ENCODE peak calls at places on chromosomes 13 and 19, in seven cellular contexts. R, A, W, G, U, Y and B are unnamed samples.

GRCh38 chr19:52270266-52270885 is 989 bp downstream of the ZNF766 start:
- DNase-seq in U (peak; percentile 33), A (no peak), R (peak; percentile 53), W (peak; percentile 35), Y (no peak), G (peak; percentile 1), B (no peak)

GRCh38 chr13:21957833-21958232 is 287.0 kb downstream of the FGF9 start:
- DNase-seq in W (no peak), G (no peak), U (no peak), R (no peak), Y (no peak), A (peak; percentile 28), B (no peak)

GRCh38 chr13:97986841-97987240 is 33.4 kb downstream of the IPO5 start:
- DNase-seq in U (no peak), Y (no peak), R (no peak), G (no peak), W (no peak), A (no peak), B (no peak)

GRCh38 chr13:38755792-38756191 is 68.9 kb downstream of the FREM2 start:
- DNase-seq in W (no peak), U (no peak), G (no peak), A (no peak), R (no peak), Y (no peak), B (no peak)

GRCh38 chr13:21872795-21873194 is 201.9 kb downstream of the FGF9 start:
- DNase-seq in A (no peak), R (no peak), Y (no peak), G (no peak), W (no peak), U (no peak), B (no peak)

GRCh38 chr13:49649244-49649962 is 21.1 kb downstream of the ARL11 start:
- DNase-seq in W (peak; percentile 68), Y (peak; percentile 22), A (peak; percentile 71), G (no peak), R (peak; percentile 70), U (peak; percentile 28), B (peak; percentile 27)

GRCh38 chr13:79457948-79458347 is 23.0 kb upstream of the NDFIP2 start:
- DNase-seq in R (no peak), U (no peak), W (no peak), G (peak; percentile 59), A (peak; percentile 77), Y (peak; percentile 93), B (peak; percentile 78)

GRCh38 chr19:593055-593454 is 3.4 kb downstream of the HCN2 start:
- DNase-seq in R (no peak), Y (no peak), A (no peak), G (no peak), W (no peak), U (no peak), B (no peak)

GRCh38 chr19:46080561-46080960 is 39.8 kb upstream of the IGFL4 start:
- DNase-seq in R (no peak), A (peak; percentile 56), G (peak; percentile 37), Y (peak; percentile 98), W (no peak), U (no peak), B (peak; percentile 100)

GRCh38 chr19:17327654-17328516 is 6.8 kb downstream of the ANO8 start:
- DNase-seq in R (peak; percentile 97), G (no peak), U (no peak), A (peak; percentile 48), Y (no peak), W (peak; percentile 98), B (no peak)

GRCh38 chr19:18419195-18419698 is at the start of gene SSBP4:
- DNase-seq in G (no peak), R (peak; percentile 98), W (peak; percentile 88), Y (peak; percentile 53), A (peak; percentile 78), U (peak; percentile 93), B (peak; percentile 44)

GRCh38 chr19:18203408-18203862 is 407 bp downstream of the RAB3A start:
- DNase-seq in U (peak; percentile 54), W (no peak), R (no peak), A (no peak), Y (no peak), G (no peak), B (no peak)

GRCh38 chr13:47184311-47184710 is 287.5 kb upstream of the HTR2A start:
- DNase-seq in W (no peak), R (no peak), A (no peak), U (no peak), G (peak; percentile 16), Y (no peak), B (peak; percentile 27)

DNA sequence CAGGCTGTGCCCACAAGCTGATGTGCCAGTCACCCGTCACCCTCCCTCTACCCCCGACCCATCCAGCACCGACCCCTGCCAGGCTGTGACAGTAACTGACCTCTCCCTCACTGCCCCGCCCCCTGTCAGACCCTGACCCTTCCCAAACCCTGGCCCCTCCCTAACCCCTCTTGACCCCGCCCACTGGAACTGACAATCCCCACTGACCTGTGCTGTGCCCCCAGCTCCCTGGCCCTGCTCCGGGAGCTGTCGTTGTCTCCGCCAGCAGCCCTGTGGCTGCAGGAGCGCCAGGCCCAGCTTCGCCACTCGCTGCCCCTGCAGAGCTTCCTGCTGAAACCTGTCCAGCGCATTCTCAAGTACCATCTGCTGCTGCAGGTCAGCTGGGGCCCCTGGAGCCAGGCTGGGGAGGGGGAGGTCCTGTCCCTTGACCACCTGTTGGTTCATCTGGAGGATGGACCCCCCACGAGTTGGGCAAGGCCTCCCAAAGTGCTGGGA is 4.2 kb downstream of the PLEKHG2 start:
- DNase-seq in A (no peak), Y (no peak), R (peak; percentile 86), W (no peak), U (no peak), G (no peak), B (no peak)
- H3K36me3 ChIP-seq in A (peaks cover 12% of the 10 kb centered on the region), Y (peaks cover 52% of the 10 kb centered on the region), R (peaks cover 24% of the 10 kb centered on the region), W (peaks cover 11% of the 10 kb centered on the region), U (peaks cover 40% of the 10 kb centered on the region), G (peaks cover 23% of the 10 kb centered on the region), B (peaks cover 15% of the 10 kb centered on the region)

GRCh38 chr19:34391813-34392212 is 12.4 kb upstream of the PDCD2L start:
- DNase-seq in A (no peak), G (no peak), W (no peak), U (no peak), Y (no peak), R (peak; percentile 38), B (no peak)
- H3K36me3 ChIP-seq in A (peaks cover 36% of the 10 kb centered on the region), G (peaks cover 55% of the 10 kb centered on the region), W (peaks cover 14% of the 10 kb centered on the region), U (peaks cover 71% of the 10 kb centered on the region), Y (peaks cover 68% of the 10 kb centered on the region), R (peaks cover 39% of the 10 kb centered on the region), B (peaks cover 29% of the 10 kb centered on the region)

DNA sequence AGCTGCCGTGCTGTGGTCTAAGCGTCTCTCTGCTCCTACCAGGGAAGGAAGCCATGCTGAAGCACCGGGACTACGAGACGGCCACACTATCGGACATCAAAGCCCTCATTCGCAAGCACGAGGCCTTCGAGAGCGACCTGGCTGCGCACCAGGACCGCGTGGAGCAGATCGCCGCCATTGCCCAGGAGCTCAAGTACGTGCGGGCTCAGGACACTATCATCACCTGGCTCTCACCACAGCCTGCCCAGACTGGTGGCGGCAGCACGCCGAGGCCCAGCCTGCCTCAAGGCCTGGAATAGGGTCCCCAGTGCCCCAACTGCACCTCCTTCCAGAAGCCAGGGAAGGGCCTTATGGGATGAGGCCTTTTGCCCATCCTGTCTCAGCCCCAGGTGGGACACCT is 22.8 kb downstream of the CAPN12 start:
- DNase-seq in Y (no peak), G (no peak), A (no peak), U (no peak), W (no peak), R (no peak), B (no peak)
- H3K36me3 ChIP-seq in Y (peaks cover 87% of the 10 kb centered on the region), G (peaks cover 80% of the 10 kb centered on the region), A (peaks cover 75% of the 10 kb centered on the region), U (peaks cover 65% of the 10 kb centered on the region), W (peaks cover 40% of the 10 kb centered on the region), R (peaks cover 79% of the 10 kb centered on the region), B (peaks cover 48% of the 10 kb centered on the region)

GRCh38 chr19:10554760-10555612 is 10.8 kb downstream of the KRI1 start:
- DNase-seq in W (no peak), U (no peak), Y (no peak), G (no peak), A (no peak), R (peak; percentile 67), B (no peak)
- H3K36me3 ChIP-seq in W (peaks cover 19% of the 10 kb centered on the region), U (peaks cover 86% of the 10 kb centered on the region), Y (peaks cover 67% of the 10 kb centered on the region), G (peaks cover 44% of the 10 kb centered on the region), A (peaks cover 46% of the 10 kb centered on the region), R (peaks cover 38% of the 10 kb centered on the region), B (peaks cover 15% of the 10 kb centered on the region)

GRCh38 chr19:4365791-4366665 is 22.7 kb downstream of the MPND start:
- DNase-seq in R (no peak), G (no peak), W (no peak), A (no peak), Y (no peak), U (no peak), B (no peak)
- H3K36me3 ChIP-seq in R (peaks cover 5% of the 10 kb centered on the region), G (peaks cover 47% of the 10 kb centered on the region), W (no peaks in the 10 kb centered on the region), A (peaks cover 46% of the 10 kb centered on the region), Y (peaks cover 59% of the 10 kb centered on the region), U (peaks cover 26% of the 10 kb centered on the region), B (peaks cover 6% of the 10 kb centered on the region)

GRCh38 chr13:110894086-110894485 is 20.8 kb downstream of the ANKRD10 start:
- DNase-seq in W (no peak), A (no peak), U (no peak), G (no peak), R (no peak), Y (no peak), B (no peak)

GRCh38 chr13:110897521-110897920 is 17.3 kb downstream of the ANKRD10 start:
- DNase-seq in G (no peak), W (no peak), A (no peak), Y (no peak), U (no peak), R (no peak), B (no peak)

GRCh38 chr13:110902370-110902769 is 12.5 kb downstream of the ANKRD10 start:
- DNase-seq in Y (no peak), W (no peak), G (no peak), A (no peak), R (no peak), U (no peak), B (peak; percentile 29)

GRCh38 chr13:110893571-110893970 is 21.3 kb downstream of the ANKRD10 start:
- DNase-seq in G (no peak), U (no peak), W (no peak), A (no peak), R (no peak), Y (no peak), B (no peak)

DNA sequence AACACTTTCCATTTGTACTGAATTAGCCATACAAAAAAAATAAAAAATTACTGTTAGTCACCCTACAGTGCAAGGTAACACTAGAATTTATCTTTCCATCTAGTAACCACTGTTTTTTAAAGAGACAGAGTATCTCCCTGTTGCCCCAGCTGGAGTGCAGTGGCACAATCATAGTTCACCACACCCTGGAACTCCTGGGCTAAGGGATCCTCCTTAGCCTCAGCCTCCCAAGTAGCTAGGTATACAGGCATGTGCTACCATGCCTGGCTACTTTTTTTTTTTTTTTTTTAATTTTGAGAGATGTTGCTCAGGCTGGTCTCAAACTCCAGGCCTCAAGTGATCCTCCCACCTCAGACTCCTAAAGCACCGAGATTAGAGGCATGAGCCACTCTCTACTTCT is 17.8 kb downstream of the ANKRD10 start:
- DNase-seq in R (no peak), U (no peak), Y (no peak), G (no peak), A (no peak), W (no peak), B (no peak)
- H3K36me3 ChIP-seq in R (peaks cover 5% of the 10 kb centered on the region), U (peaks cover 26% of the 10 kb centered on the region), Y (peaks cover 8% of the 10 kb centered on the region), G (peaks cover 2% of the 10 kb centered on the region), A (peaks cover 2% of the 10 kb centered on the region), W (peaks cover 23% of the 10 kb centered on the region), B (peaks cover 25% of the 10 kb centered on the region)

DNA sequence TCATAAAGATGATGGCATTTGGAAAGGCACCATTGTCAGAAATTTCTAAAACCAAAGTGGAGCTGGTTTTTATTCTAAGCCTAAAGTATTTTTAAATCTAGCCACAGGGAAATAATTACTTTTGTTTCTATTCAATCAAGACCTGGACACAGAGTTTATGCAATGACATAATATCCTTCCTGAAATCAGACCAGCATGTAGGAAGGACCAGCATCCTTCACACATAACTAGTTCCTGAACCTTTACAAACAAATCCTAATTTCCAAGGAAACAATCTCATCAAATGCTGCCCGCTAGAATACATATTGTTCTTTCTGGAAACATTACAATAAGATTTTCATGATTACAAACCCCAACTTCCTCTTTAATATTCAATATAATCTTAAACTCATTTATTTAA is 1.5 kb downstream of the STARD13 start:
- DNase-seq in U (no peak), R (no peak), W (no peak), A (no peak), Y (peak; percentile 27), G (no peak), B (peak; percentile 45)
- H3K36me3 ChIP-seq in U (no peaks in the 10 kb centered on the region), R (no peaks in the 10 kb centered on the region), W (no peaks in the 10 kb centered on the region), A (no peaks in the 10 kb centered on the region), Y (peaks cover 4% of the 10 kb centered on the region), G (no peaks in the 10 kb centered on the region), B (peaks cover 12% of the 10 kb centered on the region)